ENCODE peak calls at places on chromosomes 12 and 14, in five cellular contexts. One of them, this sample, is unnamed.

GRCh38 chr14:52678591-52678990 is 16.8 kb downstream of the ERO1A start:
- DNase-seq in T-helper 2 cell: peak; percentile 26
- DNase-seq in HTR-8/SVneo: no peak
- DNase-seq in stimulated activated CD4-positive, alpha-beta T cell treated with anti-CD3 and anti-CD28 coated beads, Interleukin-1b, Interleukin-23, amount 100 ng/mL, for 1 hour: no peak
- DNase-seq in LoVo: no peak
- DNase-seq in this sample: peak; percentile 61

GRCh38 chr12:59820594-59821011 is 224.8 kb downstream of the SLC16A7 start:
- DNase-seq in T-helper 2 cell: no peak
- DNase-seq in HTR-8/SVneo: no peak
- DNase-seq in stimulated activated CD4-positive, alpha-beta T cell treated with anti-CD3 and anti-CD28 coated beads, Interleukin-1b, Interleukin-23, amount 100 ng/mL, for 1 hour: no peak
- DNase-seq in LoVo: no peak
- DNase-seq in this sample: no peak

GRCh38 chr14:60381909-60382308 is 104.0 kb downstream of the C14orf39 start:
- DNase-seq in T-helper 2 cell: no peak
- DNase-seq in HTR-8/SVneo: no peak
- DNase-seq in stimulated activated CD4-positive, alpha-beta T cell treated with anti-CD3 and anti-CD28 coated beads, Interleukin-1b, Interleukin-23, amount 100 ng/mL, for 1 hour: no peak
- DNase-seq in LoVo: no peak
- DNase-seq in this sample: no peak

GRCh38 chr12:68175566-68176033 is 16.1 kb upstream of the IFNG start:
- DNase-seq in T-helper 2 cell: peak; percentile 60
- DNase-seq in HTR-8/SVneo: no peak
- DNase-seq in stimulated activated CD4-positive, alpha-beta T cell treated with anti-CD3 and anti-CD28 coated beads, Interleukin-1b, Interleukin-23, amount 100 ng/mL, for 1 hour: peak; percentile 21
- DNase-seq in LoVo: no peak
- DNase-seq in this sample: no peak

GRCh38 chr14:68951051-68951797 is 27.9 kb downstream of the ACTN1 start:
- DNase-seq in T-helper 2 cell: no peak
- DNase-seq in HTR-8/SVneo: peak; percentile 100
- DNase-seq in stimulated activated CD4-positive, alpha-beta T cell treated with anti-CD3 and anti-CD28 coated beads, Interleukin-1b, Interleukin-23, amount 100 ng/mL, for 1 hour: no peak
- DNase-seq in LoVo: peak; percentile 92
- DNase-seq in this sample: peak; percentile 87

GRCh38 chr14:59787045-59787674 is 83.4 kb downstream of the RTN1 start:
- DNase-seq in T-helper 2 cell: no peak
- DNase-seq in HTR-8/SVneo: no peak
- DNase-seq in stimulated activated CD4-positive, alpha-beta T cell treated with anti-CD3 and anti-CD28 coated beads, Interleukin-1b, Interleukin-23, amount 100 ng/mL, for 1 hour: no peak
- DNase-seq in LoVo: no peak
- DNase-seq in this sample: no peak

GRCh38 chr12:119061208-119061796 is 80.0 kb downstream of the SRRM4 start:
- DNase-seq in T-helper 2 cell: peak; percentile 39
- DNase-seq in HTR-8/SVneo: no peak
- DNase-seq in stimulated activated CD4-positive, alpha-beta T cell treated with anti-CD3 and anti-CD28 coated beads, Interleukin-1b, Interleukin-23, amount 100 ng/mL, for 1 hour: no peak
- DNase-seq in LoVo: peak; percentile 65
- DNase-seq in this sample: peak; percentile 72

GRCh38 chr12:50637870-50638481 is 125.9 kb upstream of the ATF1 start:
- DNase-seq in T-helper 2 cell: peak; percentile 59
- DNase-seq in HTR-8/SVneo: no peak
- DNase-seq in stimulated activated CD4-positive, alpha-beta T cell treated with anti-CD3 and anti-CD28 coated beads, Interleukin-1b, Interleukin-23, amount 100 ng/mL, for 1 hour: no peak
- DNase-seq in LoVo: peak; percentile 78
- DNase-seq in this sample: peak; percentile 56

GRCh38 chr12:27083861-27084271 is 1.5 kb upstream of the C12orf71 start:
- DNase-seq in T-helper 2 cell: no peak
- DNase-seq in HTR-8/SVneo: no peak
- DNase-seq in stimulated activated CD4-positive, alpha-beta T cell treated with anti-CD3 and anti-CD28 coated beads, Interleukin-1b, Interleukin-23, amount 100 ng/mL, for 1 hour: no peak
- DNase-seq in LoVo: no peak
- DNase-seq in this sample: no peak

This sample was measured in HT-29.